ENCODE peak calls at places on chromosomes 2 and 18, in four cellular contexts. Q, O, N and S are unnamed samples.
A peak's percentile ranks its signal among the peaks of the same experiment; 100 is the strongest.

GRCh38 chr18:3816601-3817363 is 366.8 kb downstream of the TGIF1 start:
- DNase-seq in Q (peak; percentile 49), O (no peak), N (no peak), S (no peak)

GRCh38 chr2:201600906-201601305 is 42.4 kb downstream of the TMEM237 start:
- DNase-seq in Q (no peak), O (no peak), N (no peak), S (no peak)

GRCh38 chr2:138502253-138503086 is 900 bp downstream of the SPOPL start:
- DNase-seq in Q (no peak), O (no peak), N (no peak), S (no peak)

GRCh38 chr18:13309031-13309430 is 90.5 kb downstream of the LDLRAD4 start:
- DNase-seq in Q (no peak), O (no peak), N (no peak), S (no peak)

GRCh38 chr2:182220318-182220717 is 206.5 kb downstream of the PDE1A start:
- DNase-seq in O (no peak), Q (no peak), N (no peak), S (no peak)

GRCh38 chr2:18378020-18378653 is 182.3 kb downstream of the RDH14 start:
- DNase-seq in O (peak; percentile 15), Q (no peak), N (peak; percentile 61), S (peak; percentile 53)

GRCh38 chr2:206481056-206481455 is 37.7 kb downstream of the ADAM23 start:
- DNase-seq in O (no peak), Q (no peak), N (peak; percentile 18), S (no peak)

GRCh38 chr18:23501626-23502025 is 1.7 kb upstream of the RMC1 start:
- DNase-seq in O (no peak), N (no peak), Q (no peak), S (no peak)

GRCh38 chr2:161991991-161992390 is 82.0 kb downstream of the DPP4 start:
- DNase-seq in O (no peak), Q (no peak), N (no peak), S (no peak)

GRCh38 chr2:146365041-146365440 is 1479.8 kb upstream of the ACVR2A start:
- DNase-seq in Q (no peak), O (no peak), N (no peak), S (no peak)

GRCh38 chr2:143128681-143129580 is at the start of gene ARHGAP15:
- DNase-seq in N (no peak), Q (no peak), O (no peak), S (no peak)

GRCh38 chr2:85132834-85133637 is at the start of gene TCF7L1:
- DNase-seq in O (peak; percentile 91), N (peak; percentile 85), Q (peak; percentile 40), S (peak; percentile 89)

GRCh38 chr2:200469708-200470600 is 39.9 kb downstream of the KCTD18 start:
- DNase-seq in Q (no peak), O (no peak), N (no peak), S (no peak)

GRCh38 chr2:231680992-231681852 is 27.1 kb upstream of the PTMA start:
- DNase-seq in Q (no peak), N (peak; percentile 84), O (peak; percentile 83), S (peak; percentile 90)

GRCh38 chr2:199629301-199629700 is 171.6 kb upstream of the SATB2 start:
- DNase-seq in Q (no peak), N (no peak), O (no peak), S (no peak)

GRCh38 chr2:45595724-45596435 is 15.2 kb downstream of the SRBD1 start:
- DNase-seq in Q (no peak), N (no peak), O (no peak), S (no peak)

GRCh38 chr2:212173331-212173730 is 365.3 kb downstream of the ERBB4 start:
- DNase-seq in Q (no peak), N (no peak), O (no peak), S (no peak)

GRCh38 chr18:79123948-79124347 is 54.8 kb downstream of the ATP9B start:
- DNase-seq in Q (no peak), N (no peak), O (no peak), S (no peak)

GRCh38 chr2:178946494-178946893 is 103.4 kb downstream of the CCDC141 start:
- DNase-seq in O (no peak), Q (no peak), N (no peak), S (no peak)

GRCh38 chr2:240182001-240182400 is 41.5 kb upstream of the OTOS start:
- DNase-seq in N (no peak), O (no peak), Q (no peak), S (no peak)

GRCh38 chr2:60853512-60853911 is 27.9 kb upstream of the REL start:
- DNase-seq in O (no peak), N (no peak), Q (no peak), S (no peak)

GRCh38 chr2:55877101-55877500 is 46.5 kb downstream of the EFEMP1 start:
- DNase-seq in N (no peak), O (no peak), Q (no peak), S (no peak)

GRCh38 chr2:186716899-186717811 is 23.3 kb downstream of the FAM171B start:
- DNase-seq in O (no peak), N (no peak), Q (no peak), S (no peak)

GRCh38 chr2:211204456-211204855 is 648.1 kb downstream of the CPS1 start:
- DNase-seq in O (no peak), N (no peak), Q (no peak), S (no peak)

GRCh38 chr2:74499269-74499939 is at the start of gene LBX2:
- DNase-seq in N (no peak), O (no peak), Q (no peak), S (peak; percentile 26)

GRCh38 chr2:177397501-177398289 is 5.1 kb downstream of the AGPS start:
- DNase-seq in N (no peak), Q (peak; percentile 71), O (no peak), S (no peak)

GRCh38 chr2:205703471-205703870 is 21.2 kb downstream of the NRP2 start:
- DNase-seq in N (no peak), O (no peak), Q (no peak), S (no peak)

GRCh38 chr2:223034241-223034933 is 17.6 kb upstream of the KCNE4 start:
- DNase-seq in N (no peak), O (no peak), Q (no peak), S (no peak)

GRCh38 chr2:190062053-190062452 is 476 bp downstream of the MSTN start:
- DNase-seq in N (no peak), O (no peak), Q (no peak), S (no peak)

GRCh38 chr2:233084488-233084887 is 24.3 kb downstream of the INPP5D start:
- DNase-seq in N (no peak), Q (no peak), O (no peak), S (no peak)

GRCh38 chr2:54701029-54701428 is 22.4 kb upstream of the EML6 start:
- DNase-seq in O (no peak), Q (no peak), N (no peak), S (no peak)

GRCh38 chr2:112818094-112818902 is 18.3 kb downstream of the IL1B start:
- DNase-seq in N (no peak), Q (no peak), O (no peak), S (no peak)

GRCh38 chr2:172931256-172931894 is 144.3 kb upstream of the MAP3K20 start:
- DNase-seq in O (no peak), N (no peak), Q (peak; percentile 72), S (no peak)

GRCh38 chr18:65202091-65202490 is 548.7 kb upstream of the CDH7 start:
- DNase-seq in O (no peak), N (no peak), Q (no peak), S (no peak)

DNA sequence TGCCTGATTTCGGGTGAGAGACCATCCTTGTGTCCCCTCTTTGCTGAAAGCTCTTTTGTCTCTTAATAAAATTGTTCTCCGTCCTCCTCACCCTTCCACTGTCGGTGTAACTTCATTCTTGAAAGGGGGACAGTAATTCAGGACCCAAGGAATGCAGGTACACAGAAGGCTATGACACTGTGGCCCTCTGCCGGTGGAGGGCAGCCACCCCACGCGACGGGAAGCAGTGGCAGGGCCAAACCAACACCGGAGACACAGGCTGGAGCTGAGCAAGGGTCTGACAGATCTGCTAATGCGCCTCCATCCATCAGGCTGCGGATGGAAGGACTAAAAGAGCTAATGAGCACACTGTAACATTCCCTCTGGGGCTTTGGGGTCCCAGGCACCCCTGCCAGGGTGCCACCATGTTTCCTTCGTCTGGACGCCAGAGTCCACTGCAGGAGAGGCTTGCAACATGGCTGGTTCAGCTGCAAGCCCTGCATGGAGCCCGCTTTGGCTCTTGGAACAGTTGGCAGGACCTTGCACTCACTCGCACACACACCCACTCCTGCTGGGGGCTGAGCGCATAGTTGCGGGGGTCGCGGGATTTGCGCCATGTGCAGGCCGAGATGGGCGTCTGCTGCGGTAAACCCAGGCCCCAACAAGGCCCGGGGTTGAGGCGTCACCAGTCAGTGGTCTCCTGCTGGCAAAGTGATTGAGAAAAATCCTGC is 544.1 kb upstream of the CDH7 start:
- DNase-seq in N (no peak), Q (no peak), O (no peak), S (no peak)
- TF ChIP-seq CTCF in N (no peak), Q (no peak), O (peak; percentile 49), S (no peak)

GRCh38 chr2:42810971-42811865 is 18.8 kb upstream of the HAAO start:
- DNase-seq in N (peak; percentile 60), Q (no peak), O (peak; percentile 30), S (peak; percentile 52)
- TF ChIP-seq CTCF in N (no peak), Q (no peak), O (no peak), S (no peak)

GRCh38 chr2:24840962-24841945 is 48.0 kb downstream of the CENPO start:
- DNase-seq in N (no peak), Q (no peak), O (no peak), S (no peak)

GRCh38 chr2:24845691-24846090 is 52.5 kb downstream of the CENPO start:
- DNase-seq in O (no peak), N (no peak), Q (no peak), S (no peak)

GRCh38 chr2:24843461-24843860 is 50.2 kb downstream of the CENPO start:
- DNase-seq in N (no peak), O (no peak), Q (no peak), S (no peak)

GRCh38 chr2:24842081-24843050 is 49.1 kb downstream of the CENPO start:
- DNase-seq in O (no peak), N (no peak), Q (no peak), S (no peak)

GRCh38 chr2:24844023-24844685 is 50.9 kb downstream of the CENPO start:
- DNase-seq in Q (no peak), N (no peak), O (no peak), S (no peak)
- TF ChIP-seq CTCF in Q (no peak), N (no peak), O (no peak), S (no peak)

DNA sequence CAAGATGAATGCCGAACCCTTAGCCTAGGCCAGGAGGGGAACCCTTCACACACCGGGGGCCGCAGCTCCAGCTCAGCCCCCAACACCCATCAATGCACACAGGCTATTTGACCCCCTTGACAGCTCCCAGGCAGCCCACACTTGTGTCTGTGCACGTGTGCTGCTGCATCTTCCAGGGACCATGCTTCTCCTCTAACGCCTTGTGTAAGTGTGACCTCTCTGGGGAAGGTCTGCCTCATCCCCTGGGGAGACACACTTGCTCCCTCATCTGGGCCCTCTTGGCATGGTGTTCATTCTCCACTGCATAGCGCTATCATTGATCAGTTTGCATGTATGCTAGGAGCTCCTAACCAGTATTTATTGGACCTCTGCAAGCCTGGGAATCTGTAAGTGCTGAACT is 120.0 kb upstream of the FHL2 start:
- DNase-seq in N (no peak), Q (no peak), O (no peak), S (no peak)
- TF ChIP-seq CTCF in N (no peak), Q (no peak), O (no peak), S (no peak)

GRCh38 chr2:26615336-26616031 is 25.7 kb downstream of the CIB4 start:
- DNase-seq in Q (no peak), O (peak; percentile 5), N (no peak), S (no peak)
- TF ChIP-seq CTCF in Q (peak; percentile 13), O (no peak), N (peak; percentile 42), S (no peak)

GRCh38 chr2:150125708-150126107 is 361.8 kb downstream of the RND3 start:
- DNase-seq in N (no peak), Q (peak; percentile 79), O (no peak), S (no peak)
- TF ChIP-seq CTCF in N (no peak), Q (peak; percentile 18), O (no peak), S (no peak)